ENCODE peak calls at places on chromosomes 6 and 20, in five cellular contexts. S is AG10803, J is epithelial cell of esophagus, X is fibroblast of villous mesenchyme, L is epithelial cell of proximal tubule. I is an unnamed sample.

GRCh38 chr6:3928111-3928510 is 78.9 kb downstream of the FAM50B start:
- DNase-seq in S (no peak), J (no peak), X (no peak), L (no peak), I (no peak)

GRCh38 chr6:115485400-115485799 is 575.3 kb downstream of the FRK start:
- DNase-seq in S (no peak), J (no peak), X (peak; percentile 1), L (no peak), I (no peak)

GRCh38 chr20:62305149-62305764 is 2.5 kb downstream of the ADRM1 start:
- DNase-seq in S (no peak), J (peak; percentile 40), X (no peak), L (no peak), I (peak; percentile 17)

GRCh38 chr20:1867495-1868260 is 27.5 kb upstream of the SIRPA start:
- DNase-seq in S (peak; percentile 44), J (no peak), X (no peak), L (no peak), I (no peak)

GRCh38 chr6:63307581-63308246 is 12.1 kb downstream of the LGSN start:
- DNase-seq in S (peak; percentile 51), J (peak; percentile 64), X (peak; percentile 57), L (peak; percentile 15), I (peak; percentile 3)

GRCh38 chr20:34401741-34402455 is 38.8 kb downstream of the ITCH start:
- DNase-seq in S (no peak), J (no peak), X (no peak), L (no peak), I (no peak)

GRCh38 chr20:25372584-25373336 is 17.9 kb downstream of the ABHD12 start:
- DNase-seq in S (peak; percentile 89), J (peak; percentile 92), X (peak; percentile 89), L (no peak), I (no peak)

GRCh38 chr6:148508401-148509151 is 165.9 kb downstream of the SASH1 start:
- DNase-seq in S (peak; percentile 91), J (peak; percentile 49), X (peak; percentile 73), L (no peak), I (no peak)

GRCh38 chr6:17656092-17656491 is 50.6 kb downstream of the NUP153 start:
- DNase-seq in S (no peak), J (peak; percentile 5), X (no peak), L (no peak), I (no peak)

GRCh38 chr6:26103770-26104456 is 16.7 kb downstream of the HFE start:
- DNase-seq in S (peak; percentile 94), J (peak; percentile 90), X (peak; percentile 96), L (peak; percentile 84), I (peak; percentile 85)

GRCh38 chr6:33746651-33747100 is at the start of gene IP6K3:
- DNase-seq in S (no peak), J (no peak), X (peak; percentile 74), L (no peak), I (peak; percentile 37)

GRCh38 chr6:36615018-36615761 is 21.0 kb downstream of the SRSF3 start:
- DNase-seq in S (peak; percentile 73), J (peak; percentile 74), X (peak; percentile 80), L (no peak), I (no peak)

GRCh38 chr20:22504829-22505377 is 79.5 kb downstream of the FOXA2 start:
- DNase-seq in S (no peak), J (no peak), X (no peak), L (no peak), I (no peak)

GRCh38 chr6:36724514-36725385 is 27.1 kb downstream of the RAB44 start:
- DNase-seq in S (peak; percentile 59), J (peak; percentile 84), X (peak; percentile 77), L (peak; percentile 6), I (no peak)

GRCh38 chr6:134984821-134985220 is 34.9 kb upstream of the ALDH8A1 start:
- DNase-seq in S (peak; percentile 40), J (peak; percentile 24), X (peak; percentile 47), L (no peak), I (no peak)

GRCh38 chr6:94045473-94045872 is 626.1 kb upstream of the EPHA7 start:
- DNase-seq in S (no peak), J (no peak), X (no peak), L (peak; percentile 41), I (no peak)

GRCh38 chr6:57261896-57262295 is 39.8 kb upstream of the RAB23 start:
- DNase-seq in S (peak; percentile 42), J (no peak), X (peak; percentile 12), L (no peak), I (no peak)

GRCh38 chr6:1208876-1209275 is 103.0 kb upstream of the FOXQ1 start:
- DNase-seq in S (peak; percentile 38), J (peak; percentile 68), X (peak; percentile 7), L (no peak), I (peak; percentile 95)

GRCh38 chr6:27839303-27840081 is 72.7 kb downstream of the OR2B2 start:
- DNase-seq in S (peak; percentile 72), J (peak; percentile 64), X (peak; percentile 62), L (no peak), I (no peak)

GRCh38 chr6:36123270-36124139 is 6.8 kb upstream of the MAPK13 start:
- DNase-seq in S (peak; percentile 74), J (peak; percentile 80), X (peak; percentile 82), L (no peak), I (no peak)

GRCh38 chr6:31943742-31944141 is 2.2 kb upstream of the CFB start:
- DNase-seq in S (no peak), J (no peak), X (no peak), L (no peak), I (no peak)

GRCh38 chr6:69887026-69887425 is 20.7 kb downstream of the COL19A1 start:
- DNase-seq in S (no peak), J (peak; percentile 23), X (no peak), L (no peak), I (no peak)

GRCh38 chr6:117482240-117483003 is at the start of gene DCBLD1:
- DNase-seq in S (peak; percentile 76), J (peak; percentile 87), X (peak; percentile 77), L (no peak), I (peak; percentile 33)

GRCh38 chr20:4720121-4720976 is 1.4 kb upstream of the PRND start:
- DNase-seq in S (peak; percentile 94), J (peak; percentile 66), X (peak; percentile 87), L (no peak), I (no peak)

GRCh38 chr6:37491830-37492208 is 7.9 kb downstream of the CCDC167 start:
- DNase-seq in S (no peak), J (no peak), X (no peak), L (no peak), I (no peak)

GRCh38 chr6:33453361-33454008 is 891 bp upstream of the ZBTB9 start:
- DNase-seq in S (no peak), J (no peak), X (peak; percentile 11), L (no peak), I (no peak)

GRCh38 chr6:26336355-26337198 is 28.4 kb upstream of the BTN3A2 start:
- DNase-seq in S (peak; percentile 62), J (peak; percentile 77), X (peak; percentile 65), L (no peak), I (no peak)

GRCh38 chr6:20038805-20039204 is 173.5 kb downstream of the MBOAT1 start:
- DNase-seq in S (peak; percentile 24), J (peak; percentile 59), X (peak; percentile 64), L (no peak), I (peak; percentile 1)

GRCh38 chr20:37193226-37193625 is 13.9 kb upstream of the MROH8 start:
- DNase-seq in S (no peak), J (no peak), X (no peak), L (no peak), I (no peak)

GRCh38 chr6:158991017-158991723 is 8.8 kb downstream of the RSPH3 start:
- DNase-seq in S (no peak), J (peak; percentile 73), X (no peak), L (no peak), I (no peak)

GRCh38 chr20:13288357-13288756 is 67.3 kb downstream of the ISM1 start:
- DNase-seq in S (no peak), J (no peak), X (no peak), L (no peak), I (no peak)

GRCh38 chr6:111013144-111013905 is 31.5 kb downstream of the RPF2 start:
- DNase-seq in S (peak; percentile 32), J (no peak), X (peak; percentile 28), L (no peak), I (peak; percentile 6)

GRCh38 chr6:135921176-135921575 is 69.7 kb downstream of the PDE7B start:
- DNase-seq in S (no peak), J (no peak), X (no peak), L (no peak), I (no peak)

GRCh38 chr6:111759836-111760785 is 113.1 kb downstream of the FYN start:
- DNase-seq in S (peak; percentile 91), J (no peak), X (peak; percentile 92), L (no peak), I (no peak)

GRCh38 chr20:50885068-50885467 is 46.2 kb downstream of the ADNP start:
- DNase-seq in S (no peak), J (no peak), X (no peak), L (no peak), I (no peak)

GRCh38 chr6:147709396-147710272 is 201.1 kb downstream of the SAMD5 start:
- DNase-seq in S (no peak), J (peak; percentile 14), X (no peak), L (no peak), I (peak; percentile 22)

GRCh38 chr20:58759947-58760346 is 67.3 kb downstream of the NPEPL1 start:
- DNase-seq in S (no peak), J (no peak), X (no peak), L (no peak), I (no peak)

GRCh38 chr6:45789238-45789637 is 226.4 kb downstream of the CLIC5 start:
- DNase-seq in S (no peak), J (no peak), X (no peak), L (no peak), I (no peak)

GRCh38 chr6:47352169-47352568 is 42.5 kb upstream of the TNFRSF21 start:
- DNase-seq in S (no peak), J (no peak), X (peak; percentile 7), L (no peak), I (no peak)
- TF ChIP-seq CTCF in S (peak; percentile 25), J (no peak), X (peak; percentile 35), L (peak; percentile 33), I (peak; percentile 33)

GRCh38 chr6:127518212-127518709 is 874 bp downstream of the MTCL3 start:
- DNase-seq in S (no peak), J (no peak), X (no peak), L (no peak), I (no peak)
- H3K4me3 ChIP-seq in S (peak overlapping the region; percentile 42), J (no peak overlapping the region), X (no peak overlapping the region), L (peak overlapping the region; percentile 77), I (peak overlapping the region; percentile 35)

GRCh38 chr20:46757754-46758678 is 48.6 kb downstream of the SLC2A10 start:
- DNase-seq in S (peak; percentile 49), J (peak; percentile 60), X (peak; percentile 52), L (no peak), I (no peak)
- TF ChIP-seq CTCF in S (peak; percentile 100), J (peak; percentile 99), X (peak; percentile 97), L (peak; percentile 95), I (peak; percentile 99)

DNA sequence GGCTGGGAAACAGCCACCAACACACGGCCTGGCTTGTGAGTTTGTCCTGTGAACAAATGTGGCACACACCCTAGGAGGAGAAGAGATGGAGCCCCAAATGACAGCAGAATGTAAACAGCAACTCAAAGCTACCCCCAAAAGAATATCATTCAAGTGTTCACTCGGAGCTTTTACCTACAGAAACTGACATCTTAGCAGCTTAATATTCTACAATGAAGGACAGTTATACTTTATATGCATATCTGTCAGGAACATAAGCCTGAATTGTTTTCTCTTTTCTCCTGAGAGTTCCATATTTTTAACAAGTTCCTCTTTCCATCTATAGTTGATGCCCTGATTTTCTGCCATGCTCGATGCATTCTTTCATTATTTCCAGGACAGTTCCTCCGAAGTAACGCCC is 566.0 kb upstream of the MAP3K7 start:
- DNase-seq in S (no peak), J (no peak), X (no peak), L (no peak), I (no peak)
- H3K4me3 ChIP-seq in S (no peak overlapping the region), J (no peak overlapping the region), X (no peak overlapping the region), L (no peak overlapping the region), I (no peak overlapping the region)

GRCh38 chr6:152164957-152165356 is 357.5 kb downstream of the ESR1 start:
- DNase-seq in S (no peak), J (no peak), X (no peak), L (no peak), I (no peak)
- TF ChIP-seq CTCF in S (no peak), J (no peak), X (no peak), L (no peak), I (no peak)

I was measured in retinal pigment epithelial cell.